ENCODE peak calls at places on chromosomes 13 and 19, in seven cellular contexts. R is RPMI7951; G is T-helper 9 cell; K is GOT3; D is stimulated activated CD8-positive, alpha-beta memory T cell treated with anti-CD3 and anti-CD28 coated beads, Interleukin-7, amount 100 ng/mL, for 1 hour; V is hepatic stellate cell; B is sciatic nerve. W is an unnamed sample.

GRCh38 chr13:22936228-22936627 is 244.6 kb upstream of the SGCG start:
- DNase-seq in G (no peak), B (no peak), D (no peak), R (no peak), V (no peak), K (no peak), W (no peak)

GRCh38 chr13:76735641-76736040 is 150.6 kb downstream of the KCTD12 start:
- DNase-seq in B (no peak), G (no peak), R (no peak), V (no peak), D (no peak), K (no peak), W (no peak)

GRCh38 chr13:107835339-107836018 is 379.9 kb downstream of the LIG4 start:
- DNase-seq in G (no peak), B (no peak), D (no peak), K (no peak), R (no peak), V (peak; percentile 50), W (no peak)

GRCh38 chr19:17766543-17767131 is 15.4 kb downstream of the FCHO1 start:
- DNase-seq in B (peak; percentile 86), D (no peak), V (peak; percentile 74), G (no peak), K (no peak), R (peak; percentile 81), W (no peak)

GRCh38 chr13:100128373-100128772 is 39.5 kb downstream of the PCCA start:
- DNase-seq in R (peak; percentile 69), V (no peak), G (no peak), B (no peak), D (no peak), K (no peak), W (no peak)

GRCh38 chr13:77300176-77301141 is 26.4 kb downstream of the MYCBP2 start:
- DNase-seq in K (no peak), B (no peak), D (no peak), G (no peak), R (peak; percentile 24), V (peak; percentile 19), W (no peak)

GRCh38 chr13:50468849-50469669 is 374.4 kb downstream of the DLEU7 start:
- DNase-seq in V (no peak), G (no peak), D (no peak), B (no peak), K (no peak), R (no peak), W (no peak)

GRCh38 chr19:51501594-51502263 is at the start of gene SIGLEC12:
- DNase-seq in K (no peak), B (peak; percentile 66), V (no peak), G (no peak), R (no peak), D (no peak), W (no peak)

GRCh38 chr19:4390017-4390861 is 10.1 kb downstream of the SH3GL1 start:
- DNase-seq in B (no peak), R (no peak), V (peak; percentile 46), K (no peak), G (no peak), D (no peak), W (no peak)

GRCh38 chr19:4206818-4207484 is 22.4 kb upstream of the EBI3 start:
- DNase-seq in B (no peak), G (no peak), V (peak; percentile 70), D (no peak), R (peak; percentile 46), K (no peak), W (no peak)

GRCh38 chr13:99031725-99032298 is 53.9 kb upstream of the DOCK9 start:
- DNase-seq in G (no peak), B (no peak), V (no peak), D (no peak), R (no peak), K (no peak), W (no peak)

GRCh38 chr13:97492257-97492656 is 58.3 kb downstream of the RAP2A start:
- DNase-seq in B (no peak), D (no peak), V (no peak), G (no peak), R (no peak), K (no peak), W (no peak)

GRCh38 chr13:113629814-113630213 is 28.2 kb downstream of the ATP4B start:
- DNase-seq in R (no peak), D (no peak), K (no peak), V (no peak), G (no peak), B (peak; percentile 27), W (no peak)

GRCh38 chr19:34380639-34381241 is 15.7 kb downstream of the GPI start:
- DNase-seq in G (no peak), B (no peak), R (no peak), D (no peak), K (no peak), V (no peak), W (no peak)

GRCh38 chr19:16449330-16449961 is 22.3 kb downstream of the EPS15L1 start:
- DNase-seq in R (peak; percentile 42), V (peak; percentile 29), K (no peak), D (no peak), G (no peak), B (no peak), W (peak; percentile 30)

GRCh38 chr13:49444517-49445395 is 682 bp downstream of the SETDB2 start:
- DNase-seq in K (no peak), G (no peak), V (peak; percentile 7), D (no peak), B (no peak), R (peak; percentile 73), W (no peak)

GRCh38 chr13:23990443-23990842 is 93.1 kb upstream of the C1QTNF9B start:
- DNase-seq in B (no peak), R (no peak), G (no peak), K (no peak), V (no peak), D (no peak), W (no peak)

GRCh38 chr13:51525567-51526165 is 58.6 kb upstream of the WDFY2 start:
- DNase-seq in R (peak; percentile 36), B (no peak), G (no peak), D (no peak), K (no peak), V (no peak), W (no peak)

GRCh38 chr13:23470706-23471610 is 37.5 kb upstream of the SACS start:
- DNase-seq in G (no peak), B (no peak), R (peak; percentile 61), K (no peak), D (no peak), V (no peak), W (no peak)

GRCh38 chr19:46784262-46785053 is 3.9 kb downstream of the SLC1A5 start:
- DNase-seq in G (peak; percentile 12), K (peak; percentile 25), R (peak; percentile 95), V (peak; percentile 95), B (peak; percentile 80), D (no peak), W (peak; percentile 56)

GRCh38 chr19:10885241-10886169 is 14.2 kb downstream of the CARM1 start:
- DNase-seq in B (no peak), K (no peak), D (no peak), R (no peak), G (no peak), V (no peak), W (no peak)

GRCh38 chr19:32176591-32176990 is 168.8 kb upstream of the ZNF507 start:
- DNase-seq in R (no peak), D (no peak), K (no peak), B (no peak), V (no peak), G (no peak), W (no peak)

GRCh38 chr19:47176627-47177090 is 46.0 kb downstream of the SAE1 start:
- DNase-seq in V (peak; percentile 53), B (no peak), R (peak; percentile 66), G (no peak), K (no peak), D (no peak), W (peak; percentile 20)

W was measured in activated gamma-delta T cell treated with anti-CD3 and anti-CD28 coated beads, Interleukin-2, amount 50 U/mL, for 16 hours.